ENCODE peak calls at places on chromosome 17, in eight cellular contexts. One of them, this sample, is unnamed.

GRCh38 chr17:78953356-78954350 is 26.1 kb downstream of the LGALS3BP start:
- DNase-seq in lung: no peak
- DNase-seq in NCI-H2081: no peak
- DNase-seq in hippocampal formation: no peak
- DNase-seq in MM.1S: no peak
- DNase-seq in neural crest cell: peak
- DNase-seq in posterior vena cava: no peak
- DNase-seq in AG10803: peak
- DNase-seq in this sample: peak

GRCh38 chr17:45896803-45897693 is 2.7 kb downstream of the MAPT start:
- DNase-seq in posterior vena cava: no peak
- DNase-seq in lung: no peak
- DNase-seq in MM.1S: no peak
- DNase-seq in AG10803: no peak
- DNase-seq in NCI-H2081: peak
- DNase-seq in neural crest cell: no peak
- DNase-seq in hippocampal formation: no peak
- DNase-seq in this sample: no peak

GRCh38 chr17:68587847-68588246 is 13.3 kb downstream of the FAM20A start:
- DNase-seq in posterior vena cava: no peak
- DNase-seq in lung: no peak
- DNase-seq in neural crest cell: no peak
- DNase-seq in AG10803: peak
- DNase-seq in hippocampal formation: peak
- DNase-seq in NCI-H2081: no peak
- DNase-seq in MM.1S: no peak
- DNase-seq in this sample: no peak

GRCh38 chr17:81481011-81481799 is 31.4 kb downstream of the ACTG1 start:
- DNase-seq in neural crest cell: peak
- DNase-seq in AG10803: peak
- DNase-seq in posterior vena cava: no peak
- DNase-seq in lung: no peak
- DNase-seq in NCI-H2081: peak
- DNase-seq in hippocampal formation: peak
- DNase-seq in MM.1S: no peak
- DNase-seq in this sample: peak

GRCh38 chr17:7282752-7283321 is 1.3 kb downstream of the SLC2A4 start:
- DNase-seq in neural crest cell: no peak
- DNase-seq in AG10803: no peak
- DNase-seq in MM.1S: no peak
- DNase-seq in posterior vena cava: no peak
- DNase-seq in NCI-H2081: no peak
- DNase-seq in lung: no peak
- DNase-seq in hippocampal formation: no peak
- DNase-seq in this sample: peak

GRCh38 chr17:45794840-45795239 is 10.7 kb downstream of the CRHR1 start:
- DNase-seq in posterior vena cava: no peak
- DNase-seq in hippocampal formation: no peak
- DNase-seq in MM.1S: no peak
- DNase-seq in lung: no peak
- DNase-seq in NCI-H2081: no peak
- DNase-seq in AG10803: no peak
- DNase-seq in neural crest cell: no peak
- DNase-seq in this sample: no peak

GRCh38 chr17:57288034-57288752 is 31.9 kb downstream of the MSI2 start:
- DNase-seq in NCI-H2081: no peak
- DNase-seq in posterior vena cava: no peak
- DNase-seq in AG10803: peak
- DNase-seq in MM.1S: no peak
- DNase-seq in hippocampal formation: no peak
- DNase-seq in neural crest cell: no peak
- DNase-seq in lung: no peak
- DNase-seq in this sample: peak

GRCh38 chr17:31490991-31491793 is 99.7 kb downstream of the RAB11FIP4 start:
- DNase-seq in AG10803: no peak
- DNase-seq in NCI-H2081: no peak
- DNase-seq in neural crest cell: no peak
- DNase-seq in posterior vena cava: no peak
- DNase-seq in MM.1S: no peak
- DNase-seq in hippocampal formation: no peak
- DNase-seq in lung: no peak
- DNase-seq in this sample: no peak

GRCh38 chr17:36746654-36747053 is 145.3 kb downstream of the MRM1 start:
- DNase-seq in neural crest cell: no peak
- DNase-seq in hippocampal formation: no peak
- DNase-seq in posterior vena cava: no peak
- DNase-seq in MM.1S: no peak
- DNase-seq in lung: no peak
- DNase-seq in AG10803: no peak
- DNase-seq in NCI-H2081: no peak
- DNase-seq in this sample: no peak

GRCh38 chr17:6555331-6556120 is 829 bp downstream of the PITPNM3 start:
- DNase-seq in AG10803: peak
- DNase-seq in neural crest cell: no peak
- DNase-seq in posterior vena cava: no peak
- DNase-seq in hippocampal formation: no peak
- DNase-seq in NCI-H2081: no peak
- DNase-seq in lung: no peak
- DNase-seq in MM.1S: no peak
- DNase-seq in this sample: no peak

GRCh38 chr17:46979023-46979870 is at the start of gene RPRML:
- DNase-seq in MM.1S: peak
- DNase-seq in posterior vena cava: peak
- DNase-seq in hippocampal formation: no peak
- DNase-seq in lung: no peak
- DNase-seq in NCI-H2081: peak
- DNase-seq in neural crest cell: peak
- DNase-seq in AG10803: no peak
- DNase-seq in this sample: peak